ENCODE peak calls at places on chromosomes 16 and 17, in five cellular contexts. H is SK-N-SH, A is SJSA1, X is ovary, I is thoracic aorta. E is an unnamed sample. For H3K4me1, the result is how much of the 10 kb centered on the place peaks cover.

GRCh38 chr16:50846511-50846910 is 104.6 kb downstream of the CYLD start:
- DNase-seq in I (no peak), H (no peak), A (peak), X (no peak), E (peak)

GRCh38 chr17:30950669-30951399 is 20.0 kb upstream of the RNF135 start:
- DNase-seq in X (no peak), A (no peak), H (peak), I (peak), E (no peak)

GRCh38 chr16:27847030-27847550 is 216.4 kb downstream of the GSG1L start:
- DNase-seq in X (no peak), I (no peak), A (no peak), H (no peak), E (no peak)

GRCh38 chr17:58352018-58352842 is at the start of gene SUPT4H1:
- DNase-seq in A (peak), H (peak), I (no peak), X (peak), E (peak)

GRCh38 chr17:2724783-2725164 is 13.2 kb upstream of the CLUH start:
- DNase-seq in A (no peak), H (no peak), I (no peak), X (no peak), E (no peak)

GRCh38 chr16:728890-729744 is 2.2 kb downstream of the HAGHL start:
- DNase-seq in H (peak), A (no peak), I (no peak), X (no peak), E (no peak)

GRCh38 chr17:29722411-29723198 is 99.9 kb upstream of the CORO6 start:
- DNase-seq in H (peak), X (no peak), A (no peak), I (no peak), E (peak)

GRCh38 chr17:75950850-75951554 is 10.2 kb upstream of the FBF1 start:
- DNase-seq in X (no peak), H (no peak), I (no peak), A (no peak), E (no peak)

GRCh38 chr17:63483038-63483437 is 6.2 kb downstream of the ACE start:
- DNase-seq in X (no peak), A (no peak), H (peak), I (no peak), E (no peak)

GRCh38 chr16:59859606-59860402 is 1125.7 kb upstream of the GOT2 start:
- DNase-seq in A (no peak), I (no peak), H (no peak), X (no peak), E (no peak)

GRCh38 chr17:72477529-72477928 is 356.7 kb downstream of the SOX9 start:
- DNase-seq in H (no peak), I (no peak), A (no peak), X (no peak), E (no peak)

GRCh38 chr17:50051082-50051576 is 4.8 kb upstream of the ITGA3 start:
- DNase-seq in H (no peak), A (peak), X (no peak), I (no peak), E (no peak)

GRCh38 chr17:41736983-41737679 is 2.7 kb upstream of the HAP1 start:
- DNase-seq in A (no peak), I (no peak), H (no peak), X (no peak), E (no peak)

GRCh38 chr16:20385844-20386832 is 18.4 kb downstream of the PDILT start:
- DNase-seq in I (no peak), A (peak), H (peak), X (peak), E (no peak)

GRCh38 chr17:33513769-33514168 is 220.7 kb upstream of the ASIC2 start:
- DNase-seq in X (no peak), I (no peak), A (no peak), H (no peak), E (no peak)

GRCh38 chr17:18194394-18194793 is 10.8 kb downstream of the ALKBH5 start:
- DNase-seq in I (no peak), A (no peak), H (no peak), X (no peak), E (no peak)

GRCh38 chr17:33674685-33675084 is 381.6 kb upstream of the ASIC2 start:
- DNase-seq in X (peak), H (peak), I (peak), A (no peak), E (no peak)

GRCh38 chr17:1347681-1348318 is 52.2 kb downstream of the YWHAE start:
- DNase-seq in A (no peak), X (no peak), H (no peak), I (no peak), E (no peak)

DNA sequence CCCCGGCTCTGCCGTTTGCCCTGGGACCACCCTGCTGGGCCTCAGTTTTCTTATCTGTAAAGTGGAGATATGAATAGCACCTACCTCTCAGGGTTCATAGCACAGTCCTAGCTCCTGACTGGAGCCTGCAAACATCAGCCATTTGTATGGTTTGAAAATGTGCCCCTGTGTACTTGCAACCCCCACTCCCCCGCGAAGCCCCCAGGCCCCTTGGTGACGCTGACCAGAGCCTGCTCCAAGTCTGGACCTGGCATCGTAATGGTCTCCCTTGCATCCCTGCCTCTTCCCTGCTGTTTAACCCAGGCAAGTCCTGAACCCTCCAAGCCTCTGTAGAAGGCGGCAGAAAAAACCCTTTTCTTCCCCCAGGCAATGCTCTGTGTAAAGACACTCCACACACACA is 128.0 kb downstream of the IRF8 start:
- DNase-seq in I (no peak), A (no peak), H (no peak), X (no peak), E (no peak)
- H3K4me1 ChIP-seq in I (under half), A (under half), H (under half), X (under half), E (under half)

GRCh38 chr16:72996291-72997062 is 51.5 kb downstream of the ZFHX3 start:
- DNase-seq in H (no peak), X (no peak), A (no peak), I (no peak), E (no peak)

GRCh38 chr16:73000020-73000906 is 47.7 kb downstream of the ZFHX3 start:
- DNase-seq in A (no peak), I (no peak), H (no peak), X (no peak), E (no peak)

GRCh38 chr16:73000907-73001521 is 46.9 kb downstream of the ZFHX3 start:
- DNase-seq in X (no peak), I (no peak), A (no peak), H (no peak), E (no peak)

GRCh38 chr16:72997141-72997542 is 50.8 kb downstream of the ZFHX3 start:
- DNase-seq in H (no peak), I (no peak), X (no peak), A (no peak), E (no peak)

DNA sequence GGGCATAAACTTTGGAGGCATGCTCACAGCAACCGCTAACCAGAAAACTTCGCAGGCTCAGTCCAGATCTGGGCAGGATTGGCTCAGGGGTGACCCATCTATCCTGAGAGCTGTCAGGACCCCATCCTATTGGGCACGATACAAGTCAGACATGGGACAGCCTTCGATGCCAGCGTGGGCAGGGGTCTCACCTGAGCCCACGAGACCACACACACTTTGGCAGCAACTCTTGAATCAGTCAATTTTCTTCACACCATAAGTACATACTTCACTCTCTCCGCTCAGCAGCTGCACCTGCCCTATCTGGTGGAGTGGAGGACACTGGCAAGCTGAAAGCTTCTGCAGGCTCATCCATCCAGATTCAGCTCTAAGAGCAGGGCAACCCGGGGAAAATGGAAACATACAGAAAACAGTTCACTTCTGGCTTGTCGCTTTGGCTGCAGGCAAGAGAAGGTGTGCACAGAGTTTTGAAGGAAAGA is 48.3 kb downstream of the ZFHX3 start:
- DNase-seq in X (no peak), H (no peak), I (no peak), A (no peak), E (no peak)
- H3K4me1 ChIP-seq in X (under half), H (under half), I (half or more), A (under half), E (under half)

GRCh38 chr17:45225964-45226530 is 4.4 kb downstream of the FMNL1 start:
- DNase-seq in H (no peak), X (no peak), A (peak), I (peak), E (no peak)

GRCh38 chr17:45227631-45228120 is 6.0 kb downstream of the FMNL1 start:
- DNase-seq in A (no peak), H (no peak), X (no peak), I (no peak), E (no peak)

GRCh38 chr17:45226620-45227019 is 4.9 kb downstream of the FMNL1 start:
- DNase-seq in A (no peak), H (no peak), I (no peak), X (no peak), E (no peak)

GRCh38 chr17:45228121-45228941 is 6.6 kb downstream of the FMNL1 start:
- DNase-seq in H (no peak), I (no peak), X (no peak), A (no peak), E (no peak)

DNA sequence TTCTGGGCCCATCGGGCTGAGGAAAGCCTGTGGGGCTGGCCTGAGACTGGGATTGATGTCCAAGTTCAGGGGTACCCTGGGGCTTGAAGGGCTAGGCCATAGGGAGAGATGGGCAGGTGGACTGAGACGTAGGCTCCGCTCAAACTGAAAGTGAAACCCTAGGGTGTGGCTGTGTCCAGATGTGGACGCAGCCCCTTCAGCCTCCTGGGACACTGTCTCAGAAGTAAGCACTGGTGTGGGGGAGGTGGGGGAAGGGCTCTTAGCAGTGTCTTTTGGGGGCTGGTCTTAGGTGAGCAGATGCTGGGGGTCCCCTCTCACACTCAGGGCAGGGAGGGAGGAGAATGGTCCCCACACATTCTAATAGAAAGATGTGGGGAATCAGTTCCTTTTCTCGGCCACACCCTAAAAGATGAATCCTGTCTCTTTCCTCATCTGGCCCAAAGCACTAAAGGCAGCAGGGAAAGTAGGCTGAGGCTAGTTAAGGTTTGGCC is 5.5 kb downstream of the FMNL1 start:
- DNase-seq in A (no peak), I (no peak), H (no peak), X (no peak), E (no peak)
- H3K4me1 ChIP-seq in A (under half), I (under half), H (under half), X (under half), E (half or more)

DNA sequence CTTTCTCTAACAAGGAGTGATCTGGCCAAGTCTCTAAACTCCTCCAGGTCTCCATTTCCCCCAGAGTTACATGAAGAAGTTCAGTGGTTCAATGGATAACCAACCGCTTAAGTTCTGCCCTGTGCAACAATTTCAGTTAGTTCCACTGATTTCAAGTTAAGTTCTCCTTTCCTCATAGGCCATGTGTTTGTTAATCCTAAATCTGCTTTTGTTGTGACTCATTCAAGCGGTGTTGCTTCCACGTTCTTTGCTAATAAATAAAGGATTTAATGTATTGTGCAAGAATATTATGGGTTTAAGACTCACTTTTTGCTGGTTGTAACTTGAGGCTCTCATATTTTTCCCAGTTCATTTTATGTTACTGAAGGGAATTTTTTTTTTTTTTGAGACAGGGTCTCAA is 36.3 kb downstream of the GNA13 start:
- DNase-seq in I (no peak), H (no peak), X (no peak), A (no peak), E (no peak)
- H3K4me1 ChIP-seq in I (half or more), H (under half), X (under half), A (half or more), E (half or more)

GRCh38 chr16:18931756-18932155 is 5.5 kb upstream of the SMG1 start:
- DNase-seq in I (no peak), X (no peak), A (no peak), H (no peak), E (no peak)
- H3K4me1 ChIP-seq in I (under half), X (under half), A (under half), H (under half), E (under half)

DNA sequence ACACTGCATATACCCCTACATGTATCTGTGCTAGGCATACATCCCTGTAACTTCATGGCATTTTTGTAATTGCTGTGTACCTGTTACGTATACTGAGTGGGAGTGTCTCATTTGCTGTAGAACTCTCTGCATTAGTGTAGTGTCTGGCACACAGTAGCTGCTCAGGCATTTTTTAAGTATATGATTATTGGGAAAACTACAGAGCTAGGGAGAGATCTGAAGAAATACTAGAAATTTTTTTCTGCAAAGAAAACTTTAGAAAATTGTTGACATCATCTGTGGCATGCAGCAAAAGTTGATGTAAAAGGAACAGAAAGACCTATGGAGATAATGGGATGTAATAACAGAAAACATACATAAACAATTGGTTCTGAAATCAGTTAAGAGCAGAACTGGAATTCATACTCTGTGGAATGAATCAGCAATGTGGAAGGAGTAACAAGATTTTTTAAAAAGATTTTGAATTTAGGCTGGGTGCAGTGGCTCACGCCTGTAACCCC is 11.6 kb downstream of the CLTC start:
- DNase-seq in X (no peak), H (no peak), I (no peak), A (no peak), E (no peak)
- H3K4me1 ChIP-seq in X (under half), H (under half), I (half or more), A (under half), E (half or more)

GRCh38 chr16:81444448-81445121 is at the start of gene CMIP:
- DNase-seq in X (peak), H (peak), I (no peak), A (peak), E (no peak)

GRCh38 chr16:81443688-81444447 is 740 bp upstream of the CMIP start:
- DNase-seq in H (no peak), X (peak), A (no peak), I (no peak), E (no peak)

GRCh38 chr16:81446318-81447275 is 2.0 kb downstream of the CMIP start:
- DNase-seq in H (peak), I (no peak), X (no peak), A (no peak), E (no peak)

GRCh38 chr16:81445926-81446317 is 1.3 kb downstream of the CMIP start:
- DNase-seq in H (no peak), A (no peak), I (no peak), X (no peak), E (no peak)

GRCh38 chr16:81445143-81445922 is 725 bp downstream of the CMIP start:
- DNase-seq in A (no peak), H (peak), I (no peak), X (peak), E (no peak)
- H3K4me1 ChIP-seq in A (under half), H (under half), I (under half), X (under half), E (half or more)

GRCh38 chr17:60159479-60159866 is 9.7 kb downstream of the CA4 start:
- DNase-seq in X (no peak), H (no peak), A (no peak), I (no peak), E (no peak)
- H3K4me1 ChIP-seq in X (under half), H (under half), A (under half), I (under half), E (under half)

GRCh38 chr17:3889613-3890012 is 3.2 kb downstream of the CAMKK1 start:
- DNase-seq in I (no peak), X (peak), A (no peak), H (no peak), E (no peak)
- H3K4me1 ChIP-seq in I (half or more), X (under half), A (half or more), H (under half), E (half or more)